ENCODE peak calls at places on chromosome 14, in six cellular contexts. K, W, X, N, J and S are unnamed samples.

GRCh38 chr14:42930058-42930457 is 1323.4 kb downstream of the LRFN5 start:
- DNase-seq in K (peak), W (peak), X (no peak), N (no peak), J (no peak), S (no peak)

GRCh38 chr14:71749613-71750238 is 182.5 kb upstream of the RGS6 start:
- DNase-seq in K (no peak), W (no peak), X (no peak), N (no peak), J (no peak), S (no peak)

GRCh38 chr14:95758331-95758730 is 44.4 kb upstream of the TCL1A start:
- DNase-seq in K (no peak), W (no peak), X (no peak), N (no peak), J (no peak), S (no peak)

GRCh38 chr14:65198346-65198745 is 96.0 kb upstream of the MAX start:
- DNase-seq in K (no peak), W (no peak), X (no peak), N (no peak), J (no peak), S (no peak)

GRCh38 chr14:50064993-50065392 is 51.4 kb downstream of the VCPKMT start:
- DNase-seq in K (no peak), W (no peak), X (no peak), N (no peak), J (peak), S (no peak)

GRCh38 chr14:74712499-74713394 is at the start of the genes AREL1 and FCF1:
- DNase-seq in K (peak), W (peak), X (peak), N (peak), J (no peak), S (peak)

GRCh38 chr14:70943838-70944237 is 36.6 kb downstream of the PCNX1 start:
- DNase-seq in K (no peak), W (no peak), X (no peak), N (peak), J (no peak), S (no peak)

GRCh38 chr14:75307700-75308379 is 29.2 kb downstream of the FOS start:
- DNase-seq in K (peak), W (no peak), X (peak), N (peak), J (peak), S (peak)

GRCh38 chr14:64755661-64756265 is 51.5 kb downstream of the PLEKHG3 start:
- DNase-seq in K (no peak), W (no peak), X (peak), N (no peak), J (peak), S (no peak)

GRCh38 chr14:85421166-85421877 is 108.6 kb upstream of the FLRT2 start:
- DNase-seq in K (no peak), W (no peak), X (no peak), N (no peak), J (no peak), S (no peak)

GRCh38 chr14:103136388-103137271 is 13.4 kb downstream of the TNFAIP2 start:
- DNase-seq in K (no peak), W (no peak), X (no peak), N (peak), J (no peak), S (no peak)

GRCh38 chr14:91244501-91244901 is at the start of gene GPR68:
- DNase-seq in K (no peak), W (no peak), X (no peak), N (peak), J (no peak), S (peak)

GRCh38 chr14:65164068-65164824 is 61.9 kb upstream of the MAX start:
- DNase-seq in K (peak), W (peak), X (peak), N (peak), J (no peak), S (no peak)

GRCh38 chr14:63453443-63453936 is 89.7 kb downstream of the PPP2R5E start:
- DNase-seq in K (no peak), W (no peak), X (no peak), N (no peak), J (no peak), S (no peak)

GRCh38 chr14:68148276-68148675 is 328.7 kb downstream of the RAD51B start:
- DNase-seq in K (no peak), W (no peak), X (no peak), N (no peak), J (no peak), S (no peak)

GRCh38 chr14:53956427-53957201 is at the start of gene BMP4:
- DNase-seq in K (peak), W (peak), X (no peak), N (no peak), J (no peak), S (no peak)

GRCh38 chr14:39434401-39434800 is 2.2 kb upstream of the FBXO33 start:
- DNase-seq in K (no peak), W (no peak), X (no peak), N (no peak), J (no peak), S (no peak)

GRCh38 chr14:66174453-66174891 is 311.7 kb upstream of the CCDC196 start:
- DNase-seq in K (no peak), W (no peak), X (no peak), N (no peak), J (no peak), S (no peak)

GRCh38 chr14:69129264-69129880 is 23.5 kb downstream of the DCAF5 start:
- DNase-seq in K (peak), W (peak), X (peak), N (peak), J (peak), S (peak)

GRCh38 chr14:58426819-58427288 is 477 bp downstream of the TIMM9 start:
- DNase-seq in K (peak), W (peak), X (peak), N (peak), J (peak), S (peak)

GRCh38 chr14:85439696-85440328 is 90.1 kb upstream of the FLRT2 start:
- DNase-seq in K (no peak), W (no peak), X (no peak), N (peak), J (no peak), S (no peak)

GRCh38 chr14:69375722-69376121 is 22.4 kb downstream of the ERH start:
- DNase-seq in K (no peak), W (no peak), X (no peak), N (no peak), J (no peak), S (no peak)

GRCh38 chr14:73397810-73398209 is 60.5 kb downstream of the NUMB start:
- DNase-seq in K (no peak), W (no peak), X (no peak), N (no peak), J (no peak), S (no peak)

GRCh38 chr14:99461411-99461810 is 19.2 kb downstream of the SETD3 start:
- DNase-seq in K (no peak), W (no peak), X (no peak), N (no peak), J (no peak), S (no peak)

GRCh38 chr14:105537580-105538474 is 11.4 kb downstream of the TMEM121 start:
- DNase-seq in K (peak), W (no peak), X (peak), N (peak), J (peak), S (peak)

GRCh38 chr14:30885840-30886740 is 11.7 kb downstream of the COCH start:
- DNase-seq in K (no peak), W (no peak), X (no peak), N (no peak), J (no peak), S (no peak)

GRCh38 chr14:64765740-64766302 is 61.6 kb downstream of the PLEKHG3 start:
- DNase-seq in K (no peak), W (no peak), X (no peak), N (no peak), J (no peak), S (no peak)

GRCh38 chr14:78164226-78164853 is 5.8 kb upstream of the NRXN3 start:
- DNase-seq in K (peak), W (no peak), X (no peak), N (peak), J (no peak), S (no peak)

GRCh38 chr14:38964630-38965029 is 138.4 kb downstream of the SEC23A start:
- DNase-seq in K (no peak), W (no peak), X (no peak), N (peak), J (no peak), S (no peak)